ENCODE peak calls at places on chromosome 15, in four cellular contexts. K is GM23248; A is uterus; R is CD8-positive, alpha-beta memory T cell. Y is an unnamed sample.

GRCh38 chr15:90598053-90598577 is 68.4 kb downstream of the CRTC3 start:
- DNase-seq in K (no peak), A (peak; percentile 70), R (no peak), Y (peak; percentile 12)

GRCh38 chr15:68407886-68408500 is 24.0 kb downstream of the ITGA11 start:
- DNase-seq in K (no peak), R (no peak), A (no peak), Y (peak; percentile 19)

GRCh38 chr15:83304861-83305661 is 20.6 kb upstream of the BNC1 start:
- DNase-seq in A (no peak), K (no peak), R (no peak), Y (no peak)

GRCh38 chr15:68186671-68187397 is 18.3 kb downstream of the CALML4 start:
- DNase-seq in A (no peak), R (no peak), K (peak; percentile 84), Y (no peak)

GRCh38 chr15:40952301-40952900 is 870 bp upstream of the CHAC1 start:
- DNase-seq in R (no peak), K (no peak), A (no peak), Y (no peak)

GRCh38 chr15:95138604-95139270 is 907.4 kb downstream of the MCTP2 start:
- DNase-seq in A (no peak), K (peak; percentile 14), R (no peak), Y (no peak)

GRCh38 chr15:63022181-63022580 is 20.4 kb upstream of the TPM1 start:
- DNase-seq in R (no peak), K (no peak), A (no peak), Y (no peak)

GRCh38 chr15:39833515-39833981 is 50.9 kb upstream of the FSIP1 start:
- DNase-seq in R (no peak), K (peak; percentile 86), A (no peak), Y (peak; percentile 23)

GRCh38 chr15:81326466-81327212 is 2.7 kb upstream of the STARD5 start:
- DNase-seq in A (no peak), K (peak; percentile 57), R (no peak), Y (peak; percentile 20)

GRCh38 chr15:79673416-79674123 is 223.2 kb downstream of the MTHFS start:
- DNase-seq in K (peak; percentile 78), A (no peak), R (no peak), Y (peak; percentile 52)

GRCh38 chr15:61479601-61480000 is 250.5 kb upstream of the RORA start:
- DNase-seq in A (no peak), K (peak; percentile 23), R (no peak), Y (no peak)

GRCh38 chr15:43187544-43188155 is 2.4 kb downstream of the CCNDBP1 start:
- DNase-seq in A (no peak), K (peak; percentile 81), R (peak; percentile 31), Y (no peak)

GRCh38 chr15:60799885-60800728 is 321.2 kb upstream of the ICE2 start:
- DNase-seq in R (peak; percentile 24), A (no peak), K (peak; percentile 87), Y (no peak)

GRCh38 chr15:52912172-52912571 is 122.0 kb upstream of the ONECUT1 start:
- DNase-seq in A (no peak), R (no peak), K (no peak), Y (no peak)

GRCh38 chr15:38257676-38258075 is 5.0 kb downstream of the SPRED1 start:
- DNase-seq in R (no peak), K (no peak), A (no peak), Y (no peak)

GRCh38 chr15:78873796-78874761 is 1.4 kb downstream of the MORF4L1 start:
- DNase-seq in K (peak; percentile 60), R (peak; percentile 55), A (peak; percentile 30), Y (no peak)

GRCh38 chr15:63075072-63075995 is 32.8 kb downstream of the TPM1 start:
- DNase-seq in A (no peak), K (peak; percentile 51), R (no peak), Y (no peak)

GRCh38 chr15:68365140-68365745 is 66.7 kb downstream of the ITGA11 start:
- DNase-seq in R (no peak), K (no peak), A (no peak), Y (no peak)

GRCh38 chr15:100050877-100051786 is 290.6 kb downstream of the ADAMTS17 start:
- DNase-seq in K (no peak), A (no peak), R (no peak), Y (no peak)

GRCh38 chr15:77024273-77025065 is 29.5 kb downstream of the PSTPIP1 start:
- DNase-seq in R (peak; percentile 62), A (peak; percentile 46), K (peak; percentile 63), Y (peak; percentile 59)

GRCh38 chr15:23472678-23473077 is 25.6 kb upstream of the GOLGA6L2 start:
- DNase-seq in A (no peak), K (peak; percentile 55), R (no peak), Y (no peak)

GRCh38 chr15:86701259-86701963 is 621.7 kb downstream of the AGBL1 start:
- DNase-seq in K (no peak), A (no peak), R (no peak), Y (no peak)

GRCh38 chr15:91655891-91656290 is 197.6 kb upstream of the SLCO3A1 start:
- DNase-seq in K (no peak), A (no peak), R (peak; percentile 58), Y (no peak)

GRCh38 chr15:45249125-45249780 is 2.8 kb upstream of the SLC28A2 start:
- DNase-seq in R (no peak), A (no peak), K (no peak), Y (no peak)

GRCh38 chr15:63870403-63871209 is 36.9 kb upstream of the HERC1 start:
- DNase-seq in K (peak; percentile 90), A (no peak), R (no peak), Y (peak; percentile 46)

GRCh38 chr15:69996321-69996720 is 101.4 kb downstream of the TLE3 start:
- DNase-seq in A (no peak), R (no peak), K (no peak), Y (no peak)

GRCh38 chr15:40543082-40543481 is 21.8 kb downstream of the CCDC32 start:
- DNase-seq in A (no peak), R (no peak), K (no peak), Y (no peak)

GRCh38 chr15:57340673-57341259 is 35.5 kb upstream of the CGNL1 start:
- DNase-seq in R (no peak), K (peak; percentile 66), A (peak; percentile 44), Y (no peak)

GRCh38 chr15:70281811-70282307 is 184.1 kb upstream of the TLE3 start:
- DNase-seq in A (no peak), K (peak; percentile 89), R (no peak), Y (peak; percentile 5)

GRCh38 chr15:74537736-74538135 is 3.3 kb upstream of the ARID3B start:
- DNase-seq in K (no peak), R (no peak), A (no peak), Y (no peak)
- H3K4me1 ChIP-seq in K (peaks cover 14% of the 10 kb centered on the region), R (peaks cover 18% of the 10 kb centered on the region), A (no peaks in the 10 kb centered on the region), Y (peaks cover 15% of the 10 kb centered on the region)

GRCh38 chr15:54719325-54719724 is 477.4 kb downstream of the RSL24D1 start:
- DNase-seq in K (no peak), A (no peak), R (no peak), Y (no peak)

GRCh38 chr15:54722342-54722986 is 474.3 kb downstream of the RSL24D1 start:
- DNase-seq in K (no peak), A (no peak), R (no peak), Y (no peak)
- H3K9me3 ChIP-seq in K (peaks cover 5% of the 10 kb centered on the region), A (no peaks in the 10 kb centered on the region), R (no peaks in the 10 kb centered on the region), Y (peaks cover 12% of the 10 kb centered on the region)

GRCh38 chr15:58588096-58588495 is 156.3 kb downstream of the LIPC start:
- DNase-seq in K (no peak), A (no peak), R (no peak), Y (no peak)
- H3K4me1 ChIP-seq in K (no peaks in the 10 kb centered on the region), A (no peaks in the 10 kb centered on the region), R (peaks cover 8% of the 10 kb centered on the region), Y (no peaks in the 10 kb centered on the region)

GRCh38 chr15:25088261-25088790 is 133.5 kb downstream of the SNRPN start:
- DNase-seq in A (no peak), K (no peak), R (no peak), Y (no peak)
- H3K9me3 ChIP-seq in A (no peaks in the 10 kb centered on the region), K (no peaks in the 10 kb centered on the region), R (peaks cover 62% of the 10 kb centered on the region), Y (peaks cover 3% of the 10 kb centered on the region)

DNA sequence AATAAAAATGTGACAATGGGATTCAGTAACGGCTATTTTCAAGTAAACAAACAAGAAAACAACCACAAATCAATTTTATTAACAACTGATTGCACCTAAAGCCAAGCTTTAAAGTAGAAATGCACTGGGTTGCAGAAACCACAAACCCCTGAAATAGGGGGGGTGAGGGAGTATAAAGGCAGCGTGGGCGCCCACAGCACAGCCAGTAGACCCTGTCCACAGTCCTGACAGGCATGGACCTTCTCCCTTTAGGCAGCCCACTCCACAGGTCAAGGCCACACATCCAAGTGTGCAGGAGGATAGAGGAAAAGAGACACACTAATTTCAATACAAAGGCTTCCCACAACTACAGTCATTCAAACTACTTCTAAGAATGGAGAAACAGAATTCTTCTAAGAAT is 48.8 kb downstream of the CHSY1 start:
- DNase-seq in R (no peak), A (no peak), K (no peak), Y (no peak)
- H3K4me1 ChIP-seq in R (peaks cover 52% of the 10 kb centered on the region), A (no peaks in the 10 kb centered on the region), K (peaks cover 77% of the 10 kb centered on the region), Y (peaks cover 72% of the 10 kb centered on the region)

GRCh38 chr15:27485265-27485664 is 514.3 kb downstream of the GABRG3 start:
- DNase-seq in K (no peak), R (no peak), A (no peak), Y (no peak)

GRCh38 chr15:27483124-27483523 is 512.1 kb downstream of the GABRG3 start:
- DNase-seq in K (no peak), A (no peak), R (no peak), Y (no peak)

GRCh38 chr15:27487846-27488245 is 516.9 kb downstream of the GABRG3 start:
- DNase-seq in K (no peak), A (no peak), R (no peak), Y (no peak)

GRCh38 chr15:27486036-27486435 is 515.1 kb downstream of the GABRG3 start:
- DNase-seq in R (no peak), K (no peak), A (no peak), Y (no peak)

DNA sequence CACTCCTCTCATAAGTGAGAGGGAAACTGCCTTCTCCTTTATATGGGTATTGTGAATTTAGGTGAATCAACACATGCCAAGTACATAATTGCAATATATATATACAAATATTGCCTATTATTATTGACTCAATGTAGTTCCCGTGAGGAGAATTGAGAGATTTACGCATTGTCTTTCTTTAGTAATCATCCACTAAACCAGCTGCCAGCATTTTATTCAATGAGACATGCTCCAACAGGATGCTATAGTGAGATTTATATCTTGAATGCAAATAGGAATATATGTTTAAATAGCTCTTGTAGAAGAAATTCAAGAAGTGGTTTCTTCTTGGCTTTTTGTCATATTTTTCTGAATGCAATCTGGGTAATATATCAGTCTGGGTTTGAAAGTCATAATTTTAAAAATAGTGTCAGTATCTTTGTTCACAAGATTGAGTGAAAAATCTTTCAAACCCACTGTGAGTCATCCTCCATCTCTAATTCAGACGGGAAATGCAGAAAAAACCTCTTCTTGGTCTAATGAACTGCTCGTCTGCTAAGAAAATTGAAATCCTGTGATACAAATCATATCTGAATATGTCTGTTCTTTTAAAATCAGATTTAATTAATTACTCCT is 515.8 kb downstream of the GABRG3 start:
- DNase-seq in A (no peak), K (no peak), R (no peak), Y (no peak)
- H3K9me3 ChIP-seq in A (no peaks in the 10 kb centered on the region), K (no peaks in the 10 kb centered on the region), R (no peaks in the 10 kb centered on the region), Y (no peaks in the 10 kb centered on the region)

GRCh38 chr15:67091073-67091965 is 25.9 kb downstream of the SMAD3 start:
- DNase-seq in K (peak; percentile 60), A (peak; percentile 80), R (peak; percentile 76), Y (peak; percentile 96)
- H3K4me1 ChIP-seq in K (peaks cover 41% of the 10 kb centered on the region), A (peaks cover 25% of the 10 kb centered on the region), R (peaks cover 85% of the 10 kb centered on the region), Y (peaks cover 62% of the 10 kb centered on the region)

Y was measured in SJSA1.